ENCODE peak calls at places on chromosomes 6 and 20, in eight cellular contexts. One of them, this sample, is unnamed.

GRCh38 chr6:44659676-44660170 is 272.2 kb downstream of the CDC5L start:
- DNase-seq in effector CD4-positive, alpha-beta T cell: no peak
- DNase-seq in stimulated activated naive B cell treated with anti-CD40 and anti-IgM and Interleukin-4, amounts not matched to agents 10 μg/mL and 1 μg/mL and 100 μg/mL, for 72 hours: no peak
- DNase-seq in amygdala: no peak
- DNase-seq in small intestine: no peak
- DNase-seq in heart left ventricle: no peak
- DNase-seq in mucosa of gallbladder: no peak
- DNase-seq in stimulated activated CD4-positive, alpha-beta T cell treated with anti-CD3 and anti-CD28 coated beads, Interleukin-1b, Interleukin-23, amount 100 ng/mL, for 48 hours: no peak
- DNase-seq in this sample: no peak

GRCh38 chr20:14264869-14265268 is 72.5 kb downstream of the FLRT3 start:
- DNase-seq in effector CD4-positive, alpha-beta T cell: no peak
- DNase-seq in stimulated activated naive B cell treated with anti-CD40 and anti-IgM and Interleukin-4, amounts not matched to agents 10 μg/mL and 1 μg/mL and 100 μg/mL, for 72 hours: no peak
- DNase-seq in amygdala: no peak
- DNase-seq in small intestine: peak
- DNase-seq in heart left ventricle: no peak
- DNase-seq in mucosa of gallbladder: no peak
- DNase-seq in stimulated activated CD4-positive, alpha-beta T cell treated with anti-CD3 and anti-CD28 coated beads, Interleukin-1b, Interleukin-23, amount 100 ng/mL, for 48 hours: no peak
- DNase-seq in this sample: no peak

GRCh38 chr6:37311666-37312473 is 41.9 kb upstream of the RNF8 start:
- DNase-seq in effector CD4-positive, alpha-beta T cell: no peak
- DNase-seq in stimulated activated naive B cell treated with anti-CD40 and anti-IgM and Interleukin-4, amounts not matched to agents 10 μg/mL and 1 μg/mL and 100 μg/mL, for 72 hours: no peak
- DNase-seq in amygdala: no peak
- DNase-seq in small intestine: no peak
- DNase-seq in heart left ventricle: no peak
- DNase-seq in mucosa of gallbladder: no peak
- DNase-seq in stimulated activated CD4-positive, alpha-beta T cell treated with anti-CD3 and anti-CD28 coated beads, Interleukin-1b, Interleukin-23, amount 100 ng/mL, for 48 hours: no peak
- DNase-seq in this sample: no peak

GRCh38 chr6:30881987-30882763 is 2.1 kb upstream of the DDR1 start:
- DNase-seq in effector CD4-positive, alpha-beta T cell: no peak
- DNase-seq in stimulated activated naive B cell treated with anti-CD40 and anti-IgM and Interleukin-4, amounts not matched to agents 10 μg/mL and 1 μg/mL and 100 μg/mL, for 72 hours: no peak
- DNase-seq in amygdala: peak
- DNase-seq in small intestine: no peak
- DNase-seq in heart left ventricle: peak
- DNase-seq in mucosa of gallbladder: no peak
- DNase-seq in stimulated activated CD4-positive, alpha-beta T cell treated with anti-CD3 and anti-CD28 coated beads, Interleukin-1b, Interleukin-23, amount 100 ng/mL, for 48 hours: no peak
- DNase-seq in this sample: no peak

GRCh38 chr20:31517373-31517772 is 3.1 kb downstream of the HM13 start:
- DNase-seq in effector CD4-positive, alpha-beta T cell: no peak
- DNase-seq in stimulated activated naive B cell treated with anti-CD40 and anti-IgM and Interleukin-4, amounts not matched to agents 10 μg/mL and 1 μg/mL and 100 μg/mL, for 72 hours: no peak
- DNase-seq in amygdala: no peak
- DNase-seq in small intestine: peak
- DNase-seq in heart left ventricle: no peak
- DNase-seq in mucosa of gallbladder: peak
- DNase-seq in stimulated activated CD4-positive, alpha-beta T cell treated with anti-CD3 and anti-CD28 coated beads, Interleukin-1b, Interleukin-23, amount 100 ng/mL, for 48 hours: no peak
- DNase-seq in this sample: no peak

GRCh38 chr6:134593024-134593423 is 275.1 kb upstream of the SGK1 start:
- DNase-seq in effector CD4-positive, alpha-beta T cell: no peak
- DNase-seq in stimulated activated naive B cell treated with anti-CD40 and anti-IgM and Interleukin-4, amounts not matched to agents 10 μg/mL and 1 μg/mL and 100 μg/mL, for 72 hours: no peak
- DNase-seq in amygdala: no peak
- DNase-seq in small intestine: no peak
- DNase-seq in heart left ventricle: no peak
- DNase-seq in mucosa of gallbladder: no peak
- DNase-seq in stimulated activated CD4-positive, alpha-beta T cell treated with anti-CD3 and anti-CD28 coated beads, Interleukin-1b, Interleukin-23, amount 100 ng/mL, for 48 hours: no peak
- DNase-seq in this sample: no peak

GRCh38 chr20:54126809-54127655 is 46.8 kb downstream of the CYP24A1 start:
- DNase-seq in effector CD4-positive, alpha-beta T cell: no peak
- DNase-seq in stimulated activated naive B cell treated with anti-CD40 and anti-IgM and Interleukin-4, amounts not matched to agents 10 μg/mL and 1 μg/mL and 100 μg/mL, for 72 hours: no peak
- DNase-seq in amygdala: no peak
- DNase-seq in small intestine: no peak
- DNase-seq in heart left ventricle: no peak
- DNase-seq in mucosa of gallbladder: no peak
- DNase-seq in stimulated activated CD4-positive, alpha-beta T cell treated with anti-CD3 and anti-CD28 coated beads, Interleukin-1b, Interleukin-23, amount 100 ng/mL, for 48 hours: no peak
- DNase-seq in this sample: no peak

GRCh38 chr20:46047821-46048220 is 18.8 kb downstream of the SLC12A5 start:
- DNase-seq in effector CD4-positive, alpha-beta T cell: no peak
- DNase-seq in stimulated activated naive B cell treated with anti-CD40 and anti-IgM and Interleukin-4, amounts not matched to agents 10 μg/mL and 1 μg/mL and 100 μg/mL, for 72 hours: no peak
- DNase-seq in amygdala: no peak
- DNase-seq in small intestine: no peak
- DNase-seq in heart left ventricle: no peak
- DNase-seq in mucosa of gallbladder: no peak
- DNase-seq in stimulated activated CD4-positive, alpha-beta T cell treated with anti-CD3 and anti-CD28 coated beads, Interleukin-1b, Interleukin-23, amount 100 ng/mL, for 48 hours: no peak
- DNase-seq in this sample: no peak

GRCh38 chr6:165615629-165616028 is 47.4 kb downstream of the PDE10A start:
- DNase-seq in effector CD4-positive, alpha-beta T cell: no peak
- DNase-seq in stimulated activated naive B cell treated with anti-CD40 and anti-IgM and Interleukin-4, amounts not matched to agents 10 μg/mL and 1 μg/mL and 100 μg/mL, for 72 hours: no peak
- DNase-seq in amygdala: no peak
- DNase-seq in small intestine: no peak
- DNase-seq in heart left ventricle: no peak
- DNase-seq in mucosa of gallbladder: no peak
- DNase-seq in stimulated activated CD4-positive, alpha-beta T cell treated with anti-CD3 and anti-CD28 coated beads, Interleukin-1b, Interleukin-23, amount 100 ng/mL, for 48 hours: no peak
- DNase-seq in this sample: no peak

GRCh38 chr6:143236151-143236788 is 175.6 kb downstream of the AIG1 start:
- DNase-seq in effector CD4-positive, alpha-beta T cell: no peak
- DNase-seq in stimulated activated naive B cell treated with anti-CD40 and anti-IgM and Interleukin-4, amounts not matched to agents 10 μg/mL and 1 μg/mL and 100 μg/mL, for 72 hours: no peak
- DNase-seq in amygdala: no peak
- DNase-seq in small intestine: peak
- DNase-seq in heart left ventricle: peak
- DNase-seq in mucosa of gallbladder: no peak
- DNase-seq in stimulated activated CD4-positive, alpha-beta T cell treated with anti-CD3 and anti-CD28 coated beads, Interleukin-1b, Interleukin-23, amount 100 ng/mL, for 48 hours: no peak
- DNase-seq in this sample: peak

GRCh38 chr20:54467622-54468021 is 7.8 kb upstream of the DOK5 start:
- DNase-seq in effector CD4-positive, alpha-beta T cell: no peak
- DNase-seq in stimulated activated naive B cell treated with anti-CD40 and anti-IgM and Interleukin-4, amounts not matched to agents 10 μg/mL and 1 μg/mL and 100 μg/mL, for 72 hours: no peak
- DNase-seq in amygdala: no peak
- DNase-seq in small intestine: no peak
- DNase-seq in heart left ventricle: no peak
- DNase-seq in mucosa of gallbladder: no peak
- DNase-seq in stimulated activated CD4-positive, alpha-beta T cell treated with anti-CD3 and anti-CD28 coated beads, Interleukin-1b, Interleukin-23, amount 100 ng/mL, for 48 hours: no peak
- DNase-seq in this sample: no peak

GRCh38 chr6:53335224-53335994 is 13.3 kb downstream of the ELOVL5 start:
- DNase-seq in effector CD4-positive, alpha-beta T cell: peak
- DNase-seq in stimulated activated naive B cell treated with anti-CD40 and anti-IgM and Interleukin-4, amounts not matched to agents 10 μg/mL and 1 μg/mL and 100 μg/mL, for 72 hours: peak
- DNase-seq in amygdala: no peak
- DNase-seq in small intestine: peak
- DNase-seq in heart left ventricle: no peak
- DNase-seq in mucosa of gallbladder: peak
- DNase-seq in stimulated activated CD4-positive, alpha-beta T cell treated with anti-CD3 and anti-CD28 coated beads, Interleukin-1b, Interleukin-23, amount 100 ng/mL, for 48 hours: peak
- DNase-seq in this sample: no peak

GRCh38 chr6:138297761-138298298 is 79.5 kb upstream of the PBOV1 start:
- DNase-seq in effector CD4-positive, alpha-beta T cell: no peak
- DNase-seq in stimulated activated naive B cell treated with anti-CD40 and anti-IgM and Interleukin-4, amounts not matched to agents 10 μg/mL and 1 μg/mL and 100 μg/mL, for 72 hours: no peak
- DNase-seq in amygdala: no peak
- DNase-seq in small intestine: no peak
- DNase-seq in heart left ventricle: no peak
- DNase-seq in mucosa of gallbladder: no peak
- DNase-seq in stimulated activated CD4-positive, alpha-beta T cell treated with anti-CD3 and anti-CD28 coated beads, Interleukin-1b, Interleukin-23, amount 100 ng/mL, for 48 hours: peak
- DNase-seq in this sample: no peak

GRCh38 chr6:105322499-105323231 is 80.2 kb downstream of the PREP start:
- DNase-seq in effector CD4-positive, alpha-beta T cell: no peak
- DNase-seq in stimulated activated naive B cell treated with anti-CD40 and anti-IgM and Interleukin-4, amounts not matched to agents 10 μg/mL and 1 μg/mL and 100 μg/mL, for 72 hours: no peak
- DNase-seq in amygdala: no peak
- DNase-seq in small intestine: no peak
- DNase-seq in heart left ventricle: no peak
- DNase-seq in mucosa of gallbladder: no peak
- DNase-seq in stimulated activated CD4-positive, alpha-beta T cell treated with anti-CD3 and anti-CD28 coated beads, Interleukin-1b, Interleukin-23, amount 100 ng/mL, for 48 hours: no peak
- DNase-seq in this sample: no peak

GRCh38 chr6:96340164-96340563 is 181.4 kb upstream of the UFL1 start:
- DNase-seq in effector CD4-positive, alpha-beta T cell: no peak
- DNase-seq in stimulated activated naive B cell treated with anti-CD40 and anti-IgM and Interleukin-4, amounts not matched to agents 10 μg/mL and 1 μg/mL and 100 μg/mL, for 72 hours: no peak
- DNase-seq in amygdala: no peak
- DNase-seq in small intestine: no peak
- DNase-seq in heart left ventricle: no peak
- DNase-seq in mucosa of gallbladder: no peak
- DNase-seq in stimulated activated CD4-positive, alpha-beta T cell treated with anti-CD3 and anti-CD28 coated beads, Interleukin-1b, Interleukin-23, amount 100 ng/mL, for 48 hours: no peak
- DNase-seq in this sample: no peak

GRCh38 chr6:43204271-43205105 is 22.5 kb downstream of the CUL9 start:
- DNase-seq in effector CD4-positive, alpha-beta T cell: no peak
- DNase-seq in stimulated activated naive B cell treated with anti-CD40 and anti-IgM and Interleukin-4, amounts not matched to agents 10 μg/mL and 1 μg/mL and 100 μg/mL, for 72 hours: no peak
- DNase-seq in amygdala: no peak
- DNase-seq in small intestine: no peak
- DNase-seq in heart left ventricle: no peak
- DNase-seq in mucosa of gallbladder: no peak
- DNase-seq in stimulated activated CD4-positive, alpha-beta T cell treated with anti-CD3 and anti-CD28 coated beads, Interleukin-1b, Interleukin-23, amount 100 ng/mL, for 48 hours: no peak
- DNase-seq in this sample: no peak

GRCh38 chr6:126723541-126724170 is 383.7 kb downstream of the CENPW start:
- DNase-seq in effector CD4-positive, alpha-beta T cell: no peak
- DNase-seq in stimulated activated naive B cell treated with anti-CD40 and anti-IgM and Interleukin-4, amounts not matched to agents 10 μg/mL and 1 μg/mL and 100 μg/mL, for 72 hours: no peak
- DNase-seq in amygdala: no peak
- DNase-seq in small intestine: no peak
- DNase-seq in heart left ventricle: no peak
- DNase-seq in mucosa of gallbladder: no peak
- DNase-seq in stimulated activated CD4-positive, alpha-beta T cell treated with anti-CD3 and anti-CD28 coated beads, Interleukin-1b, Interleukin-23, amount 100 ng/mL, for 48 hours: no peak
- DNase-seq in this sample: no peak

GRCh38 chr6:138803914-138804313 is 8.0 kb downstream of the ECT2L start:
- DNase-seq in effector CD4-positive, alpha-beta T cell: no peak
- DNase-seq in stimulated activated naive B cell treated with anti-CD40 and anti-IgM and Interleukin-4, amounts not matched to agents 10 μg/mL and 1 μg/mL and 100 μg/mL, for 72 hours: no peak
- DNase-seq in amygdala: no peak
- DNase-seq in small intestine: no peak
- DNase-seq in heart left ventricle: no peak
- DNase-seq in mucosa of gallbladder: no peak
- DNase-seq in stimulated activated CD4-positive, alpha-beta T cell treated with anti-CD3 and anti-CD28 coated beads, Interleukin-1b, Interleukin-23, amount 100 ng/mL, for 48 hours: no peak
- DNase-seq in this sample: no peak

GRCh38 chr6:34598725-34599124 is 42.6 kb upstream of the SPDEF start:
- DNase-seq in effector CD4-positive, alpha-beta T cell: no peak
- DNase-seq in stimulated activated naive B cell treated with anti-CD40 and anti-IgM and Interleukin-4, amounts not matched to agents 10 μg/mL and 1 μg/mL and 100 μg/mL, for 72 hours: no peak
- DNase-seq in amygdala: no peak
- DNase-seq in small intestine: no peak
- DNase-seq in heart left ventricle: peak
- DNase-seq in mucosa of gallbladder: no peak
- DNase-seq in stimulated activated CD4-positive, alpha-beta T cell treated with anti-CD3 and anti-CD28 coated beads, Interleukin-1b, Interleukin-23, amount 100 ng/mL, for 48 hours: no peak
- DNase-seq in this sample: peak